ENCODE peak calls at places on chromosomes 4 and X, in four cellular contexts. One of them, this sample, is unnamed.

GRCh38 chr4:119626943-119627266 is 1.7 kb downstream of the PDE5A start:
- ATAC-seq in activated naive CD8-positive, alpha-beta T cell treated with anti-CD3 and anti-CD28 coated beads, Interleukin-2, amount 10 ng/mL, durations not matched to agents 7 days and 5 days: no peak
- ATAC-seq in gastrocnemius medialis: no peak
- ATAC-seq in effector memory CD8-positive, alpha-beta T cell: peak
- ATAC-seq in this sample: no peak

GRCh38 chr4:161714022-161714751 is 449.6 kb downstream of the FSTL5 start:
- ATAC-seq in effector memory CD8-positive, alpha-beta T cell: no peak
- ATAC-seq in activated naive CD8-positive, alpha-beta T cell treated with anti-CD3 and anti-CD28 coated beads, Interleukin-2, amount 10 ng/mL, durations not matched to agents 7 days and 5 days: no peak
- ATAC-seq in gastrocnemius medialis: no peak
- ATAC-seq in this sample: no peak

GRCh38 chr4:53914313-53915016 is 149.9 kb downstream of the CHIC2 start:
- ATAC-seq in gastrocnemius medialis: peak
- ATAC-seq in activated naive CD8-positive, alpha-beta T cell treated with anti-CD3 and anti-CD28 coated beads, Interleukin-2, amount 10 ng/mL, durations not matched to agents 7 days and 5 days: no peak
- ATAC-seq in effector memory CD8-positive, alpha-beta T cell: no peak
- ATAC-seq in this sample: peak

GRCh38 chr4:88610771-88611170 is 18.5 kb downstream of the HERC3 start:
- ATAC-seq in effector memory CD8-positive, alpha-beta T cell: no peak
- ATAC-seq in gastrocnemius medialis: peak
- ATAC-seq in activated naive CD8-positive, alpha-beta T cell treated with anti-CD3 and anti-CD28 coated beads, Interleukin-2, amount 10 ng/mL, durations not matched to agents 7 days and 5 days: no peak
- ATAC-seq in this sample: peak

GRCh38 chr4:26257850-26258249 is 63.0 kb upstream of the RBPJ start:
- ATAC-seq in gastrocnemius medialis: no peak
- ATAC-seq in activated naive CD8-positive, alpha-beta T cell treated with anti-CD3 and anti-CD28 coated beads, Interleukin-2, amount 10 ng/mL, durations not matched to agents 7 days and 5 days: no peak
- ATAC-seq in effector memory CD8-positive, alpha-beta T cell: no peak
- ATAC-seq in this sample: no peak

GRCh38 chr4:1258457-1258856 is 9.5 kb upstream of the CTBP1 start:
- ATAC-seq in activated naive CD8-positive, alpha-beta T cell treated with anti-CD3 and anti-CD28 coated beads, Interleukin-2, amount 10 ng/mL, durations not matched to agents 7 days and 5 days: no peak
- ATAC-seq in gastrocnemius medialis: no peak
- ATAC-seq in effector memory CD8-positive, alpha-beta T cell: no peak
- ATAC-seq in this sample: no peak

GRCh38 chr4:38273369-38273768 is 313.2 kb downstream of the PTTG2 start:
- ATAC-seq in effector memory CD8-positive, alpha-beta T cell: no peak
- ATAC-seq in activated naive CD8-positive, alpha-beta T cell treated with anti-CD3 and anti-CD28 coated beads, Interleukin-2, amount 10 ng/mL, durations not matched to agents 7 days and 5 days: no peak
- ATAC-seq in gastrocnemius medialis: no peak
- ATAC-seq in this sample: no peak

GRCh38 chrX:19642517-19643109 is 127.3 kb upstream of the MAP3K15 start:
- ATAC-seq in activated naive CD8-positive, alpha-beta T cell treated with anti-CD3 and anti-CD28 coated beads, Interleukin-2, amount 10 ng/mL, durations not matched to agents 7 days and 5 days: no peak
- ATAC-seq in effector memory CD8-positive, alpha-beta T cell: peak
- ATAC-seq in gastrocnemius medialis: no peak
- ATAC-seq in this sample: no peak

GRCh38 chrX:132837126-132837525 is 121.3 kb downstream of the HS6ST2 start:
- ATAC-seq in gastrocnemius medialis: peak
- ATAC-seq in activated naive CD8-positive, alpha-beta T cell treated with anti-CD3 and anti-CD28 coated beads, Interleukin-2, amount 10 ng/mL, durations not matched to agents 7 days and 5 days: no peak
- ATAC-seq in effector memory CD8-positive, alpha-beta T cell: no peak
- ATAC-seq in this sample: no peak

GRCh38 chr4:10729366-10729765 is 44.8 kb upstream of the CLNK start:
- ATAC-seq in gastrocnemius medialis: no peak
- ATAC-seq in effector memory CD8-positive, alpha-beta T cell: no peak
- ATAC-seq in activated naive CD8-positive, alpha-beta T cell treated with anti-CD3 and anti-CD28 coated beads, Interleukin-2, amount 10 ng/mL, durations not matched to agents 7 days and 5 days: no peak
- ATAC-seq in this sample: no peak

GRCh38 chrX:100696699-100697351 is 35.1 kb downstream of the SYTL4 start:
- ATAC-seq in activated naive CD8-positive, alpha-beta T cell treated with anti-CD3 and anti-CD28 coated beads, Interleukin-2, amount 10 ng/mL, durations not matched to agents 7 days and 5 days: no peak
- ATAC-seq in gastrocnemius medialis: no peak
- ATAC-seq in effector memory CD8-positive, alpha-beta T cell: no peak
- ATAC-seq in this sample: no peak

GRCh38 chr4:40482985-40483647 is 146.5 kb downstream of the RBM47 start:
- ATAC-seq in effector memory CD8-positive, alpha-beta T cell: no peak
- ATAC-seq in activated naive CD8-positive, alpha-beta T cell treated with anti-CD3 and anti-CD28 coated beads, Interleukin-2, amount 10 ng/mL, durations not matched to agents 7 days and 5 days: no peak
- ATAC-seq in gastrocnemius medialis: no peak
- ATAC-seq in this sample: no peak

GRCh38 chr4:140013088-140013487 is 140.9 kb downstream of the MAML3 start:
- ATAC-seq in gastrocnemius medialis: no peak
- ATAC-seq in effector memory CD8-positive, alpha-beta T cell: no peak
- ATAC-seq in activated naive CD8-positive, alpha-beta T cell treated with anti-CD3 and anti-CD28 coated beads, Interleukin-2, amount 10 ng/mL, durations not matched to agents 7 days and 5 days: no peak
- ATAC-seq in this sample: no peak

GRCh38 chr4:162838671-162839070 is 328.0 kb downstream of the NAF1 start:
- ATAC-seq in activated naive CD8-positive, alpha-beta T cell treated with anti-CD3 and anti-CD28 coated beads, Interleukin-2, amount 10 ng/mL, durations not matched to agents 7 days and 5 days: no peak
- ATAC-seq in gastrocnemius medialis: no peak
- ATAC-seq in effector memory CD8-positive, alpha-beta T cell: no peak
- ATAC-seq in this sample: no peak

GRCh38 chr4:124641715-124642380 is 70.7 kb downstream of the ANKRD50 start:
- ATAC-seq in effector memory CD8-positive, alpha-beta T cell: no peak
- ATAC-seq in gastrocnemius medialis: no peak
- ATAC-seq in activated naive CD8-positive, alpha-beta T cell treated with anti-CD3 and anti-CD28 coated beads, Interleukin-2, amount 10 ng/mL, durations not matched to agents 7 days and 5 days: no peak
- ATAC-seq in this sample: no peak

GRCh38 chrX:77668391-77669237 is 117.4 kb downstream of the ATRX start:
- ATAC-seq in gastrocnemius medialis: no peak
- ATAC-seq in activated naive CD8-positive, alpha-beta T cell treated with anti-CD3 and anti-CD28 coated beads, Interleukin-2, amount 10 ng/mL, durations not matched to agents 7 days and 5 days: no peak
- ATAC-seq in effector memory CD8-positive, alpha-beta T cell: no peak
- ATAC-seq in this sample: no peak

GRCh38 chr4:188383180-188383579 is 243.9 kb downstream of the TRIML1 start:
- ATAC-seq in gastrocnemius medialis: no peak
- ATAC-seq in activated naive CD8-positive, alpha-beta T cell treated with anti-CD3 and anti-CD28 coated beads, Interleukin-2, amount 10 ng/mL, durations not matched to agents 7 days and 5 days: no peak
- ATAC-seq in effector memory CD8-positive, alpha-beta T cell: no peak
- ATAC-seq in this sample: no peak

GRCh38 chr4:1233641-1234277 is 15.2 kb downstream of the CTBP1 start:
- ATAC-seq in effector memory CD8-positive, alpha-beta T cell: no peak
- ATAC-seq in activated naive CD8-positive, alpha-beta T cell treated with anti-CD3 and anti-CD28 coated beads, Interleukin-2, amount 10 ng/mL, durations not matched to agents 7 days and 5 days: no peak
- ATAC-seq in gastrocnemius medialis: no peak
- ATAC-seq in this sample: peak

GRCh38 chr4:39825090-39825489 is 127.2 kb downstream of the UBE2K start:
- ATAC-seq in effector memory CD8-positive, alpha-beta T cell: no peak
- ATAC-seq in gastrocnemius medialis: no peak
- ATAC-seq in activated naive CD8-positive, alpha-beta T cell treated with anti-CD3 and anti-CD28 coated beads, Interleukin-2, amount 10 ng/mL, durations not matched to agents 7 days and 5 days: no peak
- ATAC-seq in this sample: no peak

GRCh38 chrX:31909850-31910547 is 838.2 kb upstream of the FTHL17 start:
- ATAC-seq in gastrocnemius medialis: no peak
- ATAC-seq in effector memory CD8-positive, alpha-beta T cell: no peak
- ATAC-seq in activated naive CD8-positive, alpha-beta T cell treated with anti-CD3 and anti-CD28 coated beads, Interleukin-2, amount 10 ng/mL, durations not matched to agents 7 days and 5 days: no peak
- ATAC-seq in this sample: no peak

GRCh38 chr4:41212221-41213203 is 1.8 kb downstream of the APBB2 start:
- ATAC-seq in activated naive CD8-positive, alpha-beta T cell treated with anti-CD3 and anti-CD28 coated beads, Interleukin-2, amount 10 ng/mL, durations not matched to agents 7 days and 5 days: no peak
- ATAC-seq in gastrocnemius medialis: peak
- ATAC-seq in effector memory CD8-positive, alpha-beta T cell: no peak
- ATAC-seq in this sample: no peak

GRCh38 chrX:40685352-40685918 is 38.1 kb upstream of the CXorf38 start:
- ATAC-seq in gastrocnemius medialis: peak
- ATAC-seq in effector memory CD8-positive, alpha-beta T cell: no peak
- ATAC-seq in activated naive CD8-positive, alpha-beta T cell treated with anti-CD3 and anti-CD28 coated beads, Interleukin-2, amount 10 ng/mL, durations not matched to agents 7 days and 5 days: no peak
- ATAC-seq in this sample: no peak

GRCh38 chr4:166279261-166279660 is 406.2 kb downstream of the TLL1 start:
- ATAC-seq in activated naive CD8-positive, alpha-beta T cell treated with anti-CD3 and anti-CD28 coated beads, Interleukin-2, amount 10 ng/mL, durations not matched to agents 7 days and 5 days: no peak
- ATAC-seq in gastrocnemius medialis: no peak
- ATAC-seq in effector memory CD8-positive, alpha-beta T cell: no peak
- ATAC-seq in this sample: no peak

GRCh38 chrX:117969337-117969736 is 147.3 kb downstream of the KLHL13 start:
- ATAC-seq in activated naive CD8-positive, alpha-beta T cell treated with anti-CD3 and anti-CD28 coated beads, Interleukin-2, amount 10 ng/mL, durations not matched to agents 7 days and 5 days: no peak
- ATAC-seq in effector memory CD8-positive, alpha-beta T cell: no peak
- ATAC-seq in gastrocnemius medialis: no peak
- ATAC-seq in this sample: no peak

GRCh38 chrX:19563327-19563726 is 48.0 kb upstream of the MAP3K15 start:
- ATAC-seq in gastrocnemius medialis: no peak
- ATAC-seq in activated naive CD8-positive, alpha-beta T cell treated with anti-CD3 and anti-CD28 coated beads, Interleukin-2, amount 10 ng/mL, durations not matched to agents 7 days and 5 days: no peak
- ATAC-seq in effector memory CD8-positive, alpha-beta T cell: no peak
- ATAC-seq in this sample: no peak

GRCh38 chr4:66123195-66123594 is 452.9 kb upstream of the EPHA5 start:
- ATAC-seq in gastrocnemius medialis: no peak
- ATAC-seq in effector memory CD8-positive, alpha-beta T cell: no peak
- ATAC-seq in activated naive CD8-positive, alpha-beta T cell treated with anti-CD3 and anti-CD28 coated beads, Interleukin-2, amount 10 ng/mL, durations not matched to agents 7 days and 5 days: no peak
- ATAC-seq in this sample: no peak

GRCh38 chrX:70508296-70508911 is 63.8 kb downstream of the DLG3 start:
- ATAC-seq in effector memory CD8-positive, alpha-beta T cell: no peak
- ATAC-seq in activated naive CD8-positive, alpha-beta T cell treated with anti-CD3 and anti-CD28 coated beads, Interleukin-2, amount 10 ng/mL, durations not matched to agents 7 days and 5 days: no peak
- ATAC-seq in gastrocnemius medialis: no peak
- ATAC-seq in this sample: no peak

GRCh38 chr4:4968161-4968757 is 51.0 kb downstream of the CYTL1 start:
- ATAC-seq in gastrocnemius medialis: no peak
- ATAC-seq in effector memory CD8-positive, alpha-beta T cell: no peak
- ATAC-seq in activated naive CD8-positive, alpha-beta T cell treated with anti-CD3 and anti-CD28 coated beads, Interleukin-2, amount 10 ng/mL, durations not matched to agents 7 days and 5 days: no peak
- ATAC-seq in this sample: no peak

GRCh38 chr4:165517216-165517615 is 138.4 kb downstream of the CPE start:
- ATAC-seq in activated naive CD8-positive, alpha-beta T cell treated with anti-CD3 and anti-CD28 coated beads, Interleukin-2, amount 10 ng/mL, durations not matched to agents 7 days and 5 days: no peak
- ATAC-seq in gastrocnemius medialis: no peak
- ATAC-seq in effector memory CD8-positive, alpha-beta T cell: no peak
- ATAC-seq in this sample: no peak

GRCh38 chrX:30659421-30659820 is 6.2 kb downstream of the GK start:
- ATAC-seq in gastrocnemius medialis: no peak
- ATAC-seq in effector memory CD8-positive, alpha-beta T cell: peak
- ATAC-seq in activated naive CD8-positive, alpha-beta T cell treated with anti-CD3 and anti-CD28 coated beads, Interleukin-2, amount 10 ng/mL, durations not matched to agents 7 days and 5 days: no peak
- ATAC-seq in this sample: no peak

GRCh38 chrX:110172215-110172614 is 145.7 kb downstream of the AMMECR1 start:
- ATAC-seq in gastrocnemius medialis: no peak
- ATAC-seq in activated naive CD8-positive, alpha-beta T cell treated with anti-CD3 and anti-CD28 coated beads, Interleukin-2, amount 10 ng/mL, durations not matched to agents 7 days and 5 days: no peak
- ATAC-seq in effector memory CD8-positive, alpha-beta T cell: peak
- ATAC-seq in this sample: no peak

GRCh38 chrX:150155396-150156048 is 207.6 kb upstream of the MAMLD1 start:
- ATAC-seq in gastrocnemius medialis: no peak
- ATAC-seq in effector memory CD8-positive, alpha-beta T cell: no peak
- ATAC-seq in activated naive CD8-positive, alpha-beta T cell treated with anti-CD3 and anti-CD28 coated beads, Interleukin-2, amount 10 ng/mL, durations not matched to agents 7 days and 5 days: no peak
- ATAC-seq in this sample: no peak